ENCODE peak calls at places on chromosome 6, in ten cellular contexts. I, G, J, P, W, Z, D, O, Y and R are unnamed samples.

GRCh38 chr6:96468681-96469224 is 52.9 kb upstream of the UFL1 start:
- DNase-seq in I (no peak), G (no peak), J (no peak), P (peak; percentile 30), W (peak; percentile 32), Z (peak; percentile 23), D (no peak), O (no peak), Y (no peak), R (peak; percentile 11)

GRCh38 chr6:136547336-136547735 is 2.9 kb downstream of the MAP7 start:
- DNase-seq in I (no peak), G (peak; percentile 48), J (peak; percentile 63), P (peak; percentile 65), W (peak; percentile 40), Z (peak; percentile 28), D (no peak), O (no peak), Y (no peak), R (peak; percentile 59)

GRCh38 chr6:139742671-139743070 is 368.2 kb upstream of the CITED2 start:
- DNase-seq in I (no peak), G (peak; percentile 30), J (no peak), P (peak; percentile 65), W (no peak), Z (no peak), D (no peak), O (no peak), Y (no peak), R (no peak)

GRCh38 chr6:132648356-132648755 is 10.6 kb downstream of the TAAR1 start:
- DNase-seq in I (no peak), G (peak; percentile 65), J (peak; percentile 74), P (no peak), W (peak; percentile 5), Z (no peak), D (no peak), O (no peak), Y (no peak), R (peak; percentile 77)

GRCh38 chr6:107466062-107466461 is 6.7 kb upstream of the PDSS2 start:
- DNase-seq in I (no peak), G (no peak), J (no peak), P (no peak), W (no peak), Z (no peak), D (no peak), O (no peak), Y (no peak), R (no peak)

GRCh38 chr6:32627831-32628230 is 9.4 kb upstream of the HLA-DQA1 start:
- DNase-seq in I (peak; percentile 3), G (peak; percentile 62), J (peak; percentile 43), P (no peak), W (no peak), Z (no peak), D (no peak), O (no peak), Y (no peak), R (peak; percentile 10)

GRCh38 chr6:155980680-155981079 is 525.0 kb upstream of the NOX3 start:
- DNase-seq in I (no peak), G (no peak), J (no peak), P (no peak), W (no peak), Z (no peak), D (no peak), O (no peak), Y (no peak), R (no peak)

GRCh38 chr6:144013486-144013909 is 5.4 kb upstream of the PLAGL1 start:
- DNase-seq in I (peak; percentile 24), G (peak; percentile 67), J (peak; percentile 71), P (peak; percentile 64), W (peak; percentile 88), Z (peak; percentile 52), D (peak; percentile 68), O (peak; percentile 70), Y (peak; percentile 87), R (peak; percentile 71)

GRCh38 chr6:35731414-35731735 is 5.5 kb upstream of the ARMC12 start:
- DNase-seq in I (peak; percentile 92), G (peak; percentile 85), J (peak; percentile 67), P (peak; percentile 88), W (peak; percentile 68), Z (peak; percentile 84), D (peak; percentile 98), O (peak; percentile 98), Y (peak; percentile 97), R (peak; percentile 90)

GRCh38 chr6:111417181-111417585 is 65.8 kb downstream of the REV3L start:
- DNase-seq in I (peak; percentile 35), G (peak; percentile 31), J (peak; percentile 17), P (peak; percentile 61), W (peak; percentile 12), Z (no peak), D (no peak), O (no peak), Y (no peak), R (peak; percentile 25)

GRCh38 chr6:152170702-152171667 is 363.5 kb downstream of the ESR1 start:
- DNase-seq in I (no peak), G (peak; percentile 80), J (peak; percentile 75), P (no peak), W (no peak), Z (no peak), D (no peak), O (no peak), Y (no peak), R (peak; percentile 82)

GRCh38 chr6:11309947-11310665 is 77.6 kb upstream of the NEDD9 start:
- DNase-seq in I (peak; percentile 33), G (no peak), J (peak; percentile 25), P (peak; percentile 6), W (no peak), Z (no peak), D (no peak), O (no peak), Y (no peak), R (no peak)

GRCh38 chr6:169185011-169185521 is 68.6 kb downstream of the THBS2 start:
- DNase-seq in I (no peak), G (no peak), J (no peak), P (no peak), W (no peak), Z (no peak), D (no peak), O (no peak), Y (no peak), R (no peak)

GRCh38 chr6:144753023-144753705 is 468.0 kb downstream of the UTRN start:
- DNase-seq in I (no peak), G (no peak), J (no peak), P (no peak), W (no peak), Z (no peak), D (no peak), O (no peak), Y (no peak), R (no peak)

GRCh38 chr6:56840467-56841371 is 114.2 kb upstream of the BEND6 start:
- DNase-seq in I (no peak), G (peak; percentile 75), J (peak; percentile 83), P (peak; percentile 65), W (peak; percentile 10), Z (peak; percentile 20), D (no peak), O (no peak), Y (no peak), R (peak; percentile 80)

GRCh38 chr6:79250107-79250514 is 15.6 kb upstream of the HMGN3 start:
- DNase-seq in I (no peak), G (no peak), J (no peak), P (no peak), W (peak; percentile 15), Z (no peak), D (no peak), O (no peak), Y (no peak), R (no peak)

GRCh38 chr6:8082954-8083858 is 19.0 kb upstream of the BLOC1S5 start:
- DNase-seq in I (no peak), G (peak; percentile 96), J (peak; percentile 96), P (no peak), W (no peak), Z (peak; percentile 56), D (no peak), O (no peak), Y (no peak), R (peak; percentile 88)

GRCh38 chr6:137709424-137710281 is 157.4 kb upstream of the TNFAIP3 start:
- DNase-seq in I (no peak), G (peak; percentile 88), J (peak; percentile 88), P (no peak), W (no peak), Z (no peak), D (no peak), O (no peak), Y (no peak), R (peak; percentile 36)

GRCh38 chr6:163536770-163537169 is 122.3 kb downstream of the QKI start:
- DNase-seq in I (no peak), G (peak; percentile 40), J (peak; percentile 54), P (no peak), W (no peak), Z (no peak), D (no peak), O (no peak), Y (no peak), R (peak; percentile 38)

GRCh38 chr6:64330694-64331309 is 695.2 kb downstream of the PHF3 start:
- DNase-seq in I (peak; percentile 59), G (peak; percentile 34), J (peak; percentile 77), P (peak; percentile 30), W (peak; percentile 33), Z (peak; percentile 6), D (peak; percentile 62), O (peak; percentile 51), Y (no peak), R (peak; percentile 33)

GRCh38 chr6:79861023-79861422 is 86.3 kb downstream of the ELOVL4 start:
- DNase-seq in I (no peak), G (no peak), J (no peak), P (no peak), W (no peak), Z (no peak), D (no peak), O (no peak), Y (no peak), R (no peak)

GRCh38 chr6:161462148-161462547 is 188.3 kb upstream of the AGPAT4 start:
- DNase-seq in I (no peak), G (no peak), J (no peak), P (no peak), W (no peak), Z (no peak), D (no peak), O (no peak), Y (no peak), R (no peak)

GRCh38 chr6:13466304-13467215 is 20.8 kb downstream of the GFOD1 start:
- DNase-seq in I (no peak), G (no peak), J (no peak), P (no peak), W (no peak), Z (no peak), D (no peak), O (no peak), Y (no peak), R (no peak)

GRCh38 chr6:129932321-129932720 is 71.2 kb upstream of the TMEM244 start:
- DNase-seq in I (no peak), G (no peak), J (no peak), P (no peak), W (no peak), Z (no peak), D (no peak), O (no peak), Y (no peak), R (no peak)

GRCh38 chr6:129644567-129645015 is 65.4 kb downstream of the ARHGAP18 start:
- DNase-seq in I (no peak), G (peak; percentile 81), J (peak; percentile 76), P (no peak), W (no peak), Z (no peak), D (no peak), O (no peak), Y (no peak), R (peak; percentile 68)

GRCh38 chr6:14601490-14601889 is 483.9 kb downstream of the CD83 start:
- DNase-seq in I (no peak), G (no peak), J (no peak), P (peak; percentile 59), W (no peak), Z (peak; percentile 91), D (no peak), O (no peak), Y (no peak), R (no peak)